ENCODE peak calls at places on chromosomes 7 and 10, in ten cellular contexts. F, U, X, G, N, W, Q, R, Z and H are unnamed samples.
A peak's percentile ranks its signal among the peaks of the same experiment; 100 is the strongest.

GRCh38 chr7:156379242-156380070 is 261.1 kb upstream of the RNF32 start:
- DNase-seq in Z (no peak), W (no peak), U (no peak), G (no peak), F (no peak), N (no peak), X (peak; percentile 56), Q (peak; percentile 32), R (no peak), H (no peak)

GRCh38 chr7:1811850-1812692 is 142.0 kb downstream of the ELFN1 start:
- DNase-seq in N (peak; percentile 63), Z (no peak), U (peak; percentile 11), G (no peak), W (no peak), X (no peak), F (peak; percentile 81), Q (peak; percentile 46), R (no peak), H (no peak)

GRCh38 chr10:77801474-77802238 is 124.9 kb downstream of the DLG5 start:
- DNase-seq in N (no peak), G (no peak), F (no peak), Z (no peak), U (peak; percentile 6), X (no peak), Q (no peak), W (peak; percentile 76), R (no peak), H (peak; percentile 40)

GRCh38 chr7:19705663-19706062 is 3.2 kb downstream of the POLR1F start:
- DNase-seq in Z (no peak), G (no peak), Q (no peak), F (no peak), W (no peak), R (no peak), U (no peak), N (no peak), X (no peak), H (no peak)

GRCh38 chr10:69936091-69936490 is 116.6 kb upstream of the MACROH2A2 start:
- DNase-seq in F (no peak), W (peak; percentile 6), G (no peak), Q (no peak), N (no peak), U (no peak), X (no peak), Z (no peak), R (no peak), H (no peak)

GRCh38 chr10:51910189-51910588 is 210.8 kb upstream of the CSTF2T start:
- DNase-seq in Z (peak; percentile 64), Q (no peak), R (no peak), U (no peak), X (no peak), W (no peak), G (no peak), F (no peak), N (no peak), H (no peak)

GRCh38 chr10:35218339-35218955 is 91.8 kb downstream of the CREM start:
- DNase-seq in Z (peak; percentile 72), N (peak; percentile 96), U (no peak), R (peak; percentile 67), F (peak; percentile 95), W (peak; percentile 95), G (peak; percentile 83), X (peak; percentile 80), Q (peak; percentile 93), H (peak; percentile 73)

GRCh38 chr7:23373151-23374004 is 74.2 kb downstream of the MALSU1 start:
- DNase-seq in F (no peak), Q (no peak), R (no peak), Z (no peak), G (no peak), X (no peak), U (no peak), W (peak; percentile 64), N (no peak), H (no peak)

DNA sequence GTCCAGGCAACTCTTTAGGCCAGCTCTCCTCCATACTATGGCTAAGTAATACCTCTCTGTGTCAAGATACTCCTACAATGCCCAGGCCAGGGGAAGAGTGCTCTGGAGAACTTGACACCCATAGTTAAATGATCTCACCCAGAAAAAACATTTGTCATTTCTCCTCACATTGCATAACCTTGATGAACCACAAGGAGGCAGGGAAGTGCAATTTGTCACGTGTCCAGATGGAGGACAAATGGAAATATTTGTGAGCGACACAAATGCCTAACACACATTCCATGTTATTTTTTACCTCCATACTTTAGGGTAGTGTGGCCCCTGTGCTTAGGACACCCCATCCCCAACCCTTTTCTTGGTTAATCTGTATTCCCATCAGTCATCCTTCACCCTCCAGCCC is 78.3 kb downstream of the HTR7 start:
- DNase-seq in N (no peak), X (no peak), W (peak; percentile 50), F (no peak), G (no peak), R (no peak), Z (no peak), Q (no peak), U (no peak), H (no peak)
- TF ChIP-seq CTCF in N (peak; percentile 30), X (no peak), W (peak; percentile 39), F (no peak), G (peak; percentile 39), R (no peak), Z (peak; percentile 67), Q (no peak), U (peak; percentile 39), H (no peak)

GRCh38 chr10:1069680-1070079 is 13.5 kb downstream of the WDR37 start:
- DNase-seq in G (no peak), U (no peak), F (no peak), W (no peak), X (no peak), R (no peak), Q (no peak), N (no peak), Z (no peak), H (no peak)

GRCh38 chr10:1070939-1071338 is 14.8 kb downstream of the WDR37 start:
- DNase-seq in Z (peak; percentile 53), U (no peak), N (no peak), Q (no peak), W (peak; percentile 17), X (no peak), F (no peak), R (no peak), G (no peak), H (no peak)

GRCh38 chr10:1074063-1074747 is 18.0 kb downstream of the WDR37 start:
- DNase-seq in W (no peak), N (no peak), R (no peak), F (no peak), Z (no peak), X (no peak), U (no peak), Q (no peak), G (no peak), H (no peak)

GRCh38 chr10:1078668-1079067 is 22.5 kb downstream of the WDR37 start:
- DNase-seq in W (no peak), X (no peak), G (no peak), Q (no peak), Z (no peak), U (no peak), N (no peak), R (no peak), F (no peak), H (no peak)

DNA sequence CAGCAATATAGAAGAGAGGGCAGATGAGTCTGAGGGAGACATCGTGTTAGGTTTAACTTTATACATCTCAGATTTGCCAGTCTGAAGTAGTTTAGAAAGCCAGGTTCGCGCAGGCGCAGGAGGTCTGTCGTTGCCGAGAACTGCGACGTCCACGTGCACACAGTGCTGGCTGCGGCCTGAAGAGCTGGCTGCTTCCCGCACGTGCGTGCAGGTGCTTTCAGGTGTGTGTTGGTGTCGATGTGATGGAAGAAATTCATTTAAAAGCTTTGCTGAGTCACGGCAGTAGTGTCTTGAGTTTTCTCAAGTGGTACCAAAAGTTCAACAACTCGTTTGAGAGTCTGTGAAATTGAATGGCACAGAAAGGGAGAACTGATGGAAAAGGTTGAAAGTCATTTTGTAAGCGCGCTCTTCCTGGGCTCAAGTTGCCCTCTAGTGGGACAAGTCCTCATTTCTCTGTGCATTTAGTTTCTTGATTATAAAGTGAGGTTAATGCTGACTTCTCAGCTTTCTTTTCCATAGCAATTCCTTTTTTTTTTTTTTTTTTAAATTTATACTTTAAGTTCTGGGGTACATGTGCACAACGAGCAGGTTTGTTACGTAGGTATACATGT is 18.7 kb downstream of the WDR37 start:
- DNase-seq in X (peak; percentile 72), N (no peak), F (no peak), W (peak; percentile 24), G (no peak), U (no peak), Z (no peak), R (no peak), Q (no peak), H (no peak)
- TF ChIP-seq CTCF in X (peak; percentile 19), N (peak; percentile 33), F (no peak), W (no peak), G (peak; percentile 44), U (peak; percentile 36), Z (peak; percentile 51), R (no peak), Q (peak; percentile 32), H (no peak)

GRCh38 chr7:95753440-95753839 is 18.9 kb upstream of the DYNC1I1 start:
- DNase-seq in Z (no peak), U (no peak), G (no peak), R (no peak), N (no peak), X (no peak), Q (no peak), W (no peak), F (no peak), H (no peak)

GRCh38 chr7:95749515-95749914 is 22.8 kb upstream of the DYNC1I1 start:
- DNase-seq in G (no peak), F (no peak), Z (no peak), X (no peak), W (no peak), N (no peak), R (no peak), Q (no peak), U (no peak), H (no peak)

DNA sequence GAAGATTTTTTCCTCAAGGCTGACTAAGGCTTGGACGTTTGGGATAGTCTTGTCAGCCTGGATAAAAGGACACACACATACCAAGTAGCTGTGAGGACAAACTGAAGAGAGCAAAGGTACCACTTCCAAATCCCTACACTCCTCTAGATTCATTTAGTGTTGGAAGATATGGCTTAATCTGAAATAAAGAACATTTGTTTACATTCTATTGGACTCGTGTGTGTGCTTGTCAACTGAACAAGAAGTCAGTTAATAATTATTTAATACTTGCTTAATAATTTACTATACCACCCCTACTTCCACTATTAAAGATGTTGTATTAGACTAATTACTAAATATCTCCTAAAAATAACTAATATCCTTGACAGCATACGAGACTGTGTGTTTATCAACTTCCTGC is 23.3 kb upstream of the DYNC1I1 start:
- DNase-seq in R (no peak), W (no peak), F (no peak), N (no peak), X (no peak), Z (no peak), Q (no peak), U (no peak), G (no peak), H (no peak)
- TF ChIP-seq CTCF in R (no peak), W (no peak), F (no peak), N (no peak), X (no peak), Z (no peak), Q (no peak), U (no peak), G (no peak), H (no peak)

DNA sequence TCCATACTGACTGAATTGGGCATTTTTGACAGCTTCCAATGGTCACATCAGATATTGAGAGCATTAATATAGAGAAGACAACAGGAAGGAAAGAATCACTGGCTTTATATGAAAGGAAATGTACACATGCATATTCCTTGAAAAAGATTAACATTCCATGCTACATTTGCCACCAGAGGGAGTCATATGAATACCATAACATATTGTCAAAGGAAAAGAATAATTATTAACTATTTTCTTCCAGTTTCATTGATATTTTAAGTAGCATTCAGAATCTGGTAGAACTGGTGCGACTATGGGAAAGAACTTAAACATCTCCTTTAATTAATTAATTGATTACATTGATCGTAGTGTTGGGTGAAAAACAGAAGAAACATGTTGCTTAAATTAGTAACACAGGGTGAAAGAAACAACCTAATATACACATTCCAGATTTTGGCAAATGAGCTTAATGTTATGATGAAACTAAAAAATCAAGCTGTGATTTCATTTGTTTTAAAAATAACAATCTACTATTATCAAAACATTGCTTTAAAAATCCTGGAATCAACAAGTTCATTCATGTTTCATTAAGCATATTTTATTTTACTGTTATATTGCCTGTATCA is 71.5 kb downstream of the GPR85 start:
- DNase-seq in N (peak; percentile 37), Z (no peak), W (peak; percentile 69), F (no peak), R (no peak), X (no peak), Q (peak; percentile 46), U (peak; percentile 10), G (no peak), H (no peak)
- TF ChIP-seq CTCF in N (peak; percentile 42), Z (peak; percentile 35), W (peak; percentile 47), F (no peak), R (peak; percentile 51), X (peak; percentile 24), Q (peak; percentile 72), U (peak; percentile 50), G (peak; percentile 74), H (no peak)